ENCODE peak calls at places on chromosome 9, in seven cellular contexts. F, E, O, W, G, U and V are unnamed samples.
A peak's percentile ranks its signal among the peaks of the same experiment; 100 is the strongest.

GRCh38 chr9:86324308-86324707 is 29.9 kb downstream of the TUT7 start:
- DNase-seq in F (no peak), E (no peak), O (peak; percentile 94), W (peak; percentile 73), G (no peak), U (no peak), V (no peak)

GRCh38 chr9:111959468-111959941 is 62.9 kb downstream of the UGCG start:
- DNase-seq in F (no peak), E (no peak), O (peak; percentile 84), W (peak; percentile 99), G (no peak), U (no peak), V (no peak)

GRCh38 chr9:127537792-127538191 is 74.3 kb upstream of the STXBP1 start:
- DNase-seq in F (no peak), E (no peak), O (no peak), W (no peak), G (no peak), U (no peak), V (no peak)

GRCh38 chr9:138008081-138008841 is 130.7 kb downstream of the CACNA1B start:
- DNase-seq in F (no peak), E (no peak), O (no peak), W (peak; percentile 5), G (peak; percentile 12), U (no peak), V (no peak)

GRCh38 chr9:89619019-89619418 is 14.2 kb downstream of the GADD45G start:
- DNase-seq in F (no peak), E (no peak), O (no peak), W (no peak), G (no peak), U (no peak), V (no peak)

GRCh38 chr9:117451336-117451735 is 36.5 kb upstream of the ASTN2 start:
- DNase-seq in F (no peak), E (no peak), O (no peak), W (no peak), G (no peak), U (no peak), V (no peak)

GRCh38 chr9:77673912-77674791 is 26.0 kb upstream of the GNA14 start:
- DNase-seq in F (no peak), E (no peak), O (peak; percentile 39), W (peak; percentile 17), G (no peak), U (no peak), V (no peak)

GRCh38 chr9:91164724-91165520 is 196.8 kb downstream of the AUH start:
- DNase-seq in F (peak; percentile 35), E (peak; percentile 76), O (peak; percentile 98), W (peak; percentile 97), G (no peak), U (no peak), V (no peak)

GRCh38 chr9:124800306-124801259 is 23.6 kb downstream of the OLFML2A start:
- DNase-seq in F (no peak), E (peak; percentile 53), O (peak; percentile 23), W (peak; percentile 24), G (peak; percentile 30), U (no peak), V (no peak)

GRCh38 chr9:115717711-115718173 is 435.8 kb upstream of the PAPPA start:
- DNase-seq in F (no peak), E (no peak), O (peak; percentile 74), W (no peak), G (no peak), U (no peak), V (no peak)

GRCh38 chr9:110030632-110031031 is 177.3 kb downstream of the C9orf152 start:
- DNase-seq in F (no peak), E (no peak), O (peak; percentile 82), W (peak; percentile 50), G (no peak), U (no peak), V (no peak)

GRCh38 chr9:106075991-106076390 is 381.6 kb downstream of the TMEM38B start:
- DNase-seq in F (no peak), E (no peak), O (peak; percentile 19), W (peak; percentile 91), G (no peak), U (no peak), V (no peak)

GRCh38 chr9:21965401-21965951 is 28.7 kb downstream of the CDKN2A start:
- DNase-seq in F (no peak), E (peak; percentile 34), O (peak; percentile 91), W (peak; percentile 77), G (peak; percentile 41), U (no peak), V (no peak)

GRCh38 chr9:28926311-28926710 is 1353.0 kb upstream of the C9orf72 start:
- DNase-seq in F (no peak), E (no peak), O (no peak), W (no peak), G (no peak), U (no peak), V (no peak)

GRCh38 chr9:126169736-126170135 is 156.9 kb upstream of the MVB12B start:
- DNase-seq in F (no peak), E (no peak), O (no peak), W (no peak), G (no peak), U (no peak), V (no peak)

GRCh38 chr9:106906129-106906528 is 43.2 kb downstream of the ZNF462 start:
- DNase-seq in F (no peak), E (no peak), O (no peak), W (no peak), G (no peak), U (no peak), V (no peak)

GRCh38 chr9:132486706-132487350 is 76.8 kb downstream of the CFAP77 start:
- DNase-seq in F (peak; percentile 35), E (no peak), O (no peak), W (no peak), G (no peak), U (no peak), V (peak; percentile 68)

GRCh38 chr9:88766778-88767503 is 224.3 kb upstream of the S1PR3 start:
- DNase-seq in F (no peak), E (no peak), O (peak; percentile 87), W (peak; percentile 91), G (no peak), U (no peak), V (no peak)

GRCh38 chr9:8706546-8706945 is 907.0 kb upstream of the DMAC1 start:
- DNase-seq in F (no peak), E (no peak), O (no peak), W (no peak), G (no peak), U (no peak), V (no peak)

GRCh38 chr9:127942152-127943010 is 4.7 kb upstream of the DPM2 start:
- DNase-seq in F (peak; percentile 38), E (no peak), O (peak; percentile 77), W (peak; percentile 70), G (peak; percentile 53), U (no peak), V (no peak)

GRCh38 chr9:123336455-123336854 is 19.5 kb upstream of the CRB2 start:
- DNase-seq in F (no peak), E (no peak), O (no peak), W (no peak), G (no peak), U (no peak), V (no peak)

GRCh38 chr9:133998915-133999580 is 6.9 kb upstream of the VAV2 start:
- DNase-seq in F (no peak), E (no peak), O (peak; percentile 49), W (no peak), G (no peak), U (no peak), V (no peak)

GRCh38 chr9:137141976-137142936 is 3.3 kb downstream of the GRIN1 start:
- DNase-seq in F (no peak), E (no peak), O (no peak), W (no peak), G (no peak), U (no peak), V (no peak)

GRCh38 chr9:91495450-91495849 is 71.8 kb upstream of the NFIL3 start:
- DNase-seq in F (no peak), E (no peak), O (peak; percentile 97), W (peak; percentile 90), G (no peak), U (no peak), V (no peak)

GRCh38 chr9:134575817-134576176 is 65.8 kb upstream of the COL5A1 start:
- DNase-seq in F (no peak), E (no peak), O (no peak), W (no peak), G (no peak), U (no peak), V (no peak)